ENCODE peak calls at places on chromosomes 1 and 21, in four cellular contexts. G is skeletal muscle cell, Y is fibroblast of villous mesenchyme, V is left ventricle myocardium inferior. J is an unnamed sample.

GRCh38 chr21:46100426-46100825 is 2.5 kb downstream of the COL6A2 start:
- DNase-seq in G (no peak), Y (peak), V (no peak), J (peak)

GRCh38 chr1:51675177-51675780 is 58.4 kb downstream of the OSBPL9 start:
- DNase-seq in G (no peak), Y (no peak), V (no peak), J (no peak)

GRCh38 chr1:227731696-227732585 is 3.2 kb downstream of the JMJD4 start:
- DNase-seq in G (no peak), Y (no peak), V (no peak), J (no peak)

GRCh38 chr1:230109871-230110667 is 43.0 kb downstream of the GALNT2 start:
- DNase-seq in G (no peak), Y (peak), V (no peak), J (peak)

GRCh38 chr1:151001592-151001991 is 5.1 kb downstream of the MINDY1 start:
- DNase-seq in G (no peak), Y (no peak), V (no peak), J (no peak)

GRCh38 chr1:159835366-159835765 is 8.7 kb downstream of the SLAMF8 start:
- DNase-seq in G (no peak), Y (no peak), V (no peak), J (no peak)

GRCh38 chr1:15152318-15153183 is 996 bp upstream of the TMEM51 start:
- DNase-seq in G (no peak), Y (peak), V (peak), J (peak)

GRCh38 chr1:201299968-201300367 is 16.7 kb downstream of the PKP1 start:
- DNase-seq in G (no peak), Y (no peak), V (peak), J (no peak)

GRCh38 chr1:192539450-192540132 is 36.0 kb upstream of the RGS1 start:
- DNase-seq in G (peak), Y (peak), V (no peak), J (peak)

GRCh38 chr1:59266180-59266926 is 30.5 kb upstream of the FGGY start:
- DNase-seq in G (no peak), Y (no peak), V (no peak), J (no peak)

GRCh38 chr1:163885510-163885909 is 563.8 kb downstream of the NUF2 start:
- DNase-seq in G (no peak), Y (no peak), V (no peak), J (no peak)

GRCh38 chr1:228198977-228199590 is 8.8 kb upstream of the OBSCN start:
- DNase-seq in G (no peak), Y (peak), V (no peak), J (peak)

GRCh38 chr1:213987422-213987875 is 324 bp upstream of the PROX1 start:
- DNase-seq in G (no peak), Y (no peak), V (no peak), J (no peak)

GRCh38 chr1:15213333-15213732 is 33.7 kb upstream of the FHAD1 start:
- DNase-seq in G (no peak), Y (peak), V (no peak), J (peak)

GRCh38 chr21:24375201-24375600 is 1232.1 kb downstream of the MRPL39 start:
- DNase-seq in G (no peak), Y (no peak), V (no peak), J (no peak)

GRCh38 chr21:29376556-29376955 is 77.8 kb downstream of the BACH1 start:
- DNase-seq in G (no peak), Y (no peak), V (no peak), J (peak)

J was measured in amniotic epithelial cell.